ENCODE peak calls at places on chromosome 18, in ten cellular contexts. One of them, this sample, is unnamed.

GRCh38 chr18:51059969-51060368 is 30.0 kb downstream of the SMAD4 start:
- DNase-seq in stimulated activated CD8-positive, alpha-beta memory T cell treated with anti-CD3 and anti-CD28 coated beads, Interleukin-4, amount 100 ng/mL, for 4 hours: no peak
- DNase-seq in stimulated activated CD4-positive, alpha-beta T cell treated with anti-CD3 and anti-CD28 coated beads, Interleukin-1b, Interleukin-23, amount 100 ng/mL, for 24 hours: no peak
- DNase-seq in EL: no peak
- DNase-seq in HCT116: no peak
- DNase-seq in HCEC 1CT: no peak
- DNase-seq in thyroid gland: no peak
- DNase-seq in activated CD4-positive, CD25-positive, alpha-beta regulatory T cell: no peak
- DNase-seq in LoVo: no peak
- DNase-seq in mesendoderm: no peak
- DNase-seq in this sample: no peak

GRCh38 chr18:35378206-35378795 is 1.2 kb upstream of the ZNF396 start:
- DNase-seq in stimulated activated CD8-positive, alpha-beta memory T cell treated with anti-CD3 and anti-CD28 coated beads, Interleukin-4, amount 100 ng/mL, for 4 hours: no peak
- DNase-seq in stimulated activated CD4-positive, alpha-beta T cell treated with anti-CD3 and anti-CD28 coated beads, Interleukin-1b, Interleukin-23, amount 100 ng/mL, for 24 hours: no peak
- DNase-seq in EL: peak
- DNase-seq in HCT116: no peak
- DNase-seq in HCEC 1CT: peak
- DNase-seq in thyroid gland: no peak
- DNase-seq in activated CD4-positive, CD25-positive, alpha-beta regulatory T cell: no peak
- DNase-seq in LoVo: no peak
- DNase-seq in mesendoderm: peak
- DNase-seq in this sample: peak

GRCh38 chr18:79772108-79772864 is 25.5 kb upstream of the KCNG2 start:
- DNase-seq in stimulated activated CD8-positive, alpha-beta memory T cell treated with anti-CD3 and anti-CD28 coated beads, Interleukin-4, amount 100 ng/mL, for 4 hours: no peak
- DNase-seq in stimulated activated CD4-positive, alpha-beta T cell treated with anti-CD3 and anti-CD28 coated beads, Interleukin-1b, Interleukin-23, amount 100 ng/mL, for 24 hours: no peak
- DNase-seq in EL: no peak
- DNase-seq in HCT116: no peak
- DNase-seq in HCEC 1CT: no peak
- DNase-seq in thyroid gland: no peak
- DNase-seq in activated CD4-positive, CD25-positive, alpha-beta regulatory T cell: no peak
- DNase-seq in LoVo: no peak
- DNase-seq in mesendoderm: no peak
- DNase-seq in this sample: no peak

GRCh38 chr18:49788327-49788908 is 24.9 kb downstream of the ACAA2 start:
- DNase-seq in stimulated activated CD8-positive, alpha-beta memory T cell treated with anti-CD3 and anti-CD28 coated beads, Interleukin-4, amount 100 ng/mL, for 4 hours: no peak
- DNase-seq in stimulated activated CD4-positive, alpha-beta T cell treated with anti-CD3 and anti-CD28 coated beads, Interleukin-1b, Interleukin-23, amount 100 ng/mL, for 24 hours: no peak
- DNase-seq in EL: peak
- DNase-seq in HCT116: no peak
- DNase-seq in HCEC 1CT: no peak
- DNase-seq in thyroid gland: no peak
- DNase-seq in activated CD4-positive, CD25-positive, alpha-beta regulatory T cell: no peak
- DNase-seq in LoVo: peak
- DNase-seq in mesendoderm: no peak
- DNase-seq in this sample: no peak

GRCh38 chr18:48660346-48661228 is 121.8 kb downstream of the CTIF start:
- DNase-seq in stimulated activated CD8-positive, alpha-beta memory T cell treated with anti-CD3 and anti-CD28 coated beads, Interleukin-4, amount 100 ng/mL, for 4 hours: no peak
- DNase-seq in stimulated activated CD4-positive, alpha-beta T cell treated with anti-CD3 and anti-CD28 coated beads, Interleukin-1b, Interleukin-23, amount 100 ng/mL, for 24 hours: no peak
- DNase-seq in EL: no peak
- DNase-seq in HCT116: no peak
- DNase-seq in HCEC 1CT: no peak
- DNase-seq in thyroid gland: no peak
- DNase-seq in activated CD4-positive, CD25-positive, alpha-beta regulatory T cell: no peak
- DNase-seq in LoVo: no peak
- DNase-seq in mesendoderm: no peak
- DNase-seq in this sample: no peak

GRCh38 chr18:3441290-3441689 is 8.7 kb upstream of the TGIF1 start:
- DNase-seq in stimulated activated CD8-positive, alpha-beta memory T cell treated with anti-CD3 and anti-CD28 coated beads, Interleukin-4, amount 100 ng/mL, for 4 hours: no peak
- DNase-seq in stimulated activated CD4-positive, alpha-beta T cell treated with anti-CD3 and anti-CD28 coated beads, Interleukin-1b, Interleukin-23, amount 100 ng/mL, for 24 hours: no peak
- DNase-seq in EL: peak
- DNase-seq in HCT116: no peak
- DNase-seq in HCEC 1CT: peak
- DNase-seq in thyroid gland: peak
- DNase-seq in activated CD4-positive, CD25-positive, alpha-beta regulatory T cell: no peak
- DNase-seq in LoVo: no peak
- DNase-seq in mesendoderm: peak
- DNase-seq in this sample: no peak

GRCh38 chr18:12726774-12727550 is 24.1 kb downstream of the PSMG2 start:
- DNase-seq in stimulated activated CD8-positive, alpha-beta memory T cell treated with anti-CD3 and anti-CD28 coated beads, Interleukin-4, amount 100 ng/mL, for 4 hours: no peak
- DNase-seq in stimulated activated CD4-positive, alpha-beta T cell treated with anti-CD3 and anti-CD28 coated beads, Interleukin-1b, Interleukin-23, amount 100 ng/mL, for 24 hours: peak
- DNase-seq in EL: peak
- DNase-seq in HCT116: peak
- DNase-seq in HCEC 1CT: peak
- DNase-seq in thyroid gland: peak
- DNase-seq in activated CD4-positive, CD25-positive, alpha-beta regulatory T cell: peak
- DNase-seq in LoVo: peak
- DNase-seq in mesendoderm: peak
- DNase-seq in this sample: no peak

GRCh38 chr18:67589325-67589724 is 72.8 kb upstream of the DSEL start:
- DNase-seq in stimulated activated CD8-positive, alpha-beta memory T cell treated with anti-CD3 and anti-CD28 coated beads, Interleukin-4, amount 100 ng/mL, for 4 hours: no peak
- DNase-seq in stimulated activated CD4-positive, alpha-beta T cell treated with anti-CD3 and anti-CD28 coated beads, Interleukin-1b, Interleukin-23, amount 100 ng/mL, for 24 hours: no peak
- DNase-seq in EL: peak
- DNase-seq in HCT116: no peak
- DNase-seq in HCEC 1CT: peak
- DNase-seq in thyroid gland: no peak
- DNase-seq in activated CD4-positive, CD25-positive, alpha-beta regulatory T cell: no peak
- DNase-seq in LoVo: no peak
- DNase-seq in mesendoderm: no peak
- DNase-seq in this sample: no peak

GRCh38 chr18:79851489-79851888 is 53.8 kb downstream of the KCNG2 start:
- DNase-seq in stimulated activated CD8-positive, alpha-beta memory T cell treated with anti-CD3 and anti-CD28 coated beads, Interleukin-4, amount 100 ng/mL, for 4 hours: no peak
- DNase-seq in stimulated activated CD4-positive, alpha-beta T cell treated with anti-CD3 and anti-CD28 coated beads, Interleukin-1b, Interleukin-23, amount 100 ng/mL, for 24 hours: no peak
- DNase-seq in EL: no peak
- DNase-seq in HCT116: no peak
- DNase-seq in HCEC 1CT: no peak
- DNase-seq in thyroid gland: no peak
- DNase-seq in activated CD4-positive, CD25-positive, alpha-beta regulatory T cell: no peak
- DNase-seq in LoVo: no peak
- DNase-seq in mesendoderm: no peak
- DNase-seq in this sample: no peak

GRCh38 chr18:67519582-67519981 is 3.1 kb upstream of the DSEL start:
- DNase-seq in stimulated activated CD8-positive, alpha-beta memory T cell treated with anti-CD3 and anti-CD28 coated beads, Interleukin-4, amount 100 ng/mL, for 4 hours: no peak
- DNase-seq in stimulated activated CD4-positive, alpha-beta T cell treated with anti-CD3 and anti-CD28 coated beads, Interleukin-1b, Interleukin-23, amount 100 ng/mL, for 24 hours: no peak
- DNase-seq in EL: peak
- DNase-seq in HCT116: no peak
- DNase-seq in HCEC 1CT: peak
- DNase-seq in thyroid gland: no peak
- DNase-seq in activated CD4-positive, CD25-positive, alpha-beta regulatory T cell: no peak
- DNase-seq in LoVo: no peak
- DNase-seq in mesendoderm: no peak
- DNase-seq in this sample: peak

GRCh38 chr18:79440728-79441127 is 45.0 kb downstream of the NFATC1 start:
- DNase-seq in stimulated activated CD8-positive, alpha-beta memory T cell treated with anti-CD3 and anti-CD28 coated beads, Interleukin-4, amount 100 ng/mL, for 4 hours: no peak
- DNase-seq in stimulated activated CD4-positive, alpha-beta T cell treated with anti-CD3 and anti-CD28 coated beads, Interleukin-1b, Interleukin-23, amount 100 ng/mL, for 24 hours: no peak
- DNase-seq in EL: no peak
- DNase-seq in HCT116: no peak
- DNase-seq in HCEC 1CT: no peak
- DNase-seq in thyroid gland: no peak
- DNase-seq in activated CD4-positive, CD25-positive, alpha-beta regulatory T cell: no peak
- DNase-seq in LoVo: no peak
- DNase-seq in mesendoderm: no peak
- DNase-seq in this sample: no peak

GRCh38 chr18:35756506-35757117 is 175.1 kb downstream of the GALNT1 start:
- DNase-seq in stimulated activated CD8-positive, alpha-beta memory T cell treated with anti-CD3 and anti-CD28 coated beads, Interleukin-4, amount 100 ng/mL, for 4 hours: no peak
- DNase-seq in stimulated activated CD4-positive, alpha-beta T cell treated with anti-CD3 and anti-CD28 coated beads, Interleukin-1b, Interleukin-23, amount 100 ng/mL, for 24 hours: peak
- DNase-seq in EL: peak
- DNase-seq in HCT116: peak
- DNase-seq in HCEC 1CT: peak
- DNase-seq in thyroid gland: peak
- DNase-seq in activated CD4-positive, CD25-positive, alpha-beta regulatory T cell: peak
- DNase-seq in LoVo: peak
- DNase-seq in mesendoderm: peak
- DNase-seq in this sample: no peak

GRCh38 chr18:48826806-48827205 is 124.0 kb downstream of the SMAD7 start:
- DNase-seq in stimulated activated CD8-positive, alpha-beta memory T cell treated with anti-CD3 and anti-CD28 coated beads, Interleukin-4, amount 100 ng/mL, for 4 hours: no peak
- DNase-seq in stimulated activated CD4-positive, alpha-beta T cell treated with anti-CD3 and anti-CD28 coated beads, Interleukin-1b, Interleukin-23, amount 100 ng/mL, for 24 hours: no peak
- DNase-seq in EL: no peak
- DNase-seq in HCT116: no peak
- DNase-seq in HCEC 1CT: no peak
- DNase-seq in thyroid gland: no peak
- DNase-seq in activated CD4-positive, CD25-positive, alpha-beta regulatory T cell: no peak
- DNase-seq in LoVo: no peak
- DNase-seq in mesendoderm: no peak
- DNase-seq in this sample: no peak

GRCh38 chr18:47172476-47172875 is 3.7 kb downstream of the IER3IP1 start:
- DNase-seq in stimulated activated CD8-positive, alpha-beta memory T cell treated with anti-CD3 and anti-CD28 coated beads, Interleukin-4, amount 100 ng/mL, for 4 hours: no peak
- DNase-seq in stimulated activated CD4-positive, alpha-beta T cell treated with anti-CD3 and anti-CD28 coated beads, Interleukin-1b, Interleukin-23, amount 100 ng/mL, for 24 hours: no peak
- DNase-seq in EL: no peak
- DNase-seq in HCT116: no peak
- DNase-seq in HCEC 1CT: no peak
- DNase-seq in thyroid gland: no peak
- DNase-seq in activated CD4-positive, CD25-positive, alpha-beta regulatory T cell: no peak
- DNase-seq in LoVo: no peak
- DNase-seq in mesendoderm: no peak
- DNase-seq in this sample: no peak

GRCh38 chr18:46481048-46481846 is 175.8 kb downstream of the LOXHD1 start:
- DNase-seq in stimulated activated CD8-positive, alpha-beta memory T cell treated with anti-CD3 and anti-CD28 coated beads, Interleukin-4, amount 100 ng/mL, for 4 hours: no peak
- DNase-seq in stimulated activated CD4-positive, alpha-beta T cell treated with anti-CD3 and anti-CD28 coated beads, Interleukin-1b, Interleukin-23, amount 100 ng/mL, for 24 hours: peak
- DNase-seq in EL: peak
- DNase-seq in HCT116: peak
- DNase-seq in HCEC 1CT: peak
- DNase-seq in thyroid gland: peak
- DNase-seq in activated CD4-positive, CD25-positive, alpha-beta regulatory T cell: peak
- DNase-seq in LoVo: peak
- DNase-seq in mesendoderm: peak
- DNase-seq in this sample: peak

GRCh38 chr18:77207540-77207939 is 42.1 kb upstream of the GALR1 start:
- DNase-seq in stimulated activated CD8-positive, alpha-beta memory T cell treated with anti-CD3 and anti-CD28 coated beads, Interleukin-4, amount 100 ng/mL, for 4 hours: no peak
- DNase-seq in stimulated activated CD4-positive, alpha-beta T cell treated with anti-CD3 and anti-CD28 coated beads, Interleukin-1b, Interleukin-23, amount 100 ng/mL, for 24 hours: no peak
- DNase-seq in EL: peak
- DNase-seq in HCT116: peak
- DNase-seq in HCEC 1CT: peak
- DNase-seq in thyroid gland: peak
- DNase-seq in activated CD4-positive, CD25-positive, alpha-beta regulatory T cell: peak
- DNase-seq in LoVo: peak
- DNase-seq in mesendoderm: peak
- DNase-seq in this sample: peak

GRCh38 chr18:31100598-31101147 is 1.5 kb downstream of the DSC2 start:
- DNase-seq in stimulated activated CD8-positive, alpha-beta memory T cell treated with anti-CD3 and anti-CD28 coated beads, Interleukin-4, amount 100 ng/mL, for 4 hours: no peak
- DNase-seq in stimulated activated CD4-positive, alpha-beta T cell treated with anti-CD3 and anti-CD28 coated beads, Interleukin-1b, Interleukin-23, amount 100 ng/mL, for 24 hours: no peak
- DNase-seq in EL: no peak
- DNase-seq in HCT116: no peak
- DNase-seq in HCEC 1CT: no peak
- DNase-seq in thyroid gland: peak
- DNase-seq in activated CD4-positive, CD25-positive, alpha-beta regulatory T cell: no peak
- DNase-seq in LoVo: peak
- DNase-seq in mesendoderm: peak
- DNase-seq in this sample: no peak

GRCh38 chr18:36769611-36770314 is 59.0 kb downstream of the TPGS2 start:
- DNase-seq in stimulated activated CD8-positive, alpha-beta memory T cell treated with anti-CD3 and anti-CD28 coated beads, Interleukin-4, amount 100 ng/mL, for 4 hours: no peak
- DNase-seq in stimulated activated CD4-positive, alpha-beta T cell treated with anti-CD3 and anti-CD28 coated beads, Interleukin-1b, Interleukin-23, amount 100 ng/mL, for 24 hours: no peak
- DNase-seq in EL: no peak
- DNase-seq in HCT116: peak
- DNase-seq in HCEC 1CT: no peak
- DNase-seq in thyroid gland: peak
- DNase-seq in activated CD4-positive, CD25-positive, alpha-beta regulatory T cell: no peak
- DNase-seq in LoVo: no peak
- DNase-seq in mesendoderm: peak
- DNase-seq in this sample: no peak

GRCh38 chr18:49907346-49907929 is 94.1 kb upstream of the ACAA2 start:
- DNase-seq in stimulated activated CD8-positive, alpha-beta memory T cell treated with anti-CD3 and anti-CD28 coated beads, Interleukin-4, amount 100 ng/mL, for 4 hours: no peak
- DNase-seq in stimulated activated CD4-positive, alpha-beta T cell treated with anti-CD3 and anti-CD28 coated beads, Interleukin-1b, Interleukin-23, amount 100 ng/mL, for 24 hours: no peak
- DNase-seq in EL: no peak
- DNase-seq in HCT116: no peak
- DNase-seq in HCEC 1CT: no peak
- DNase-seq in thyroid gland: peak
- DNase-seq in activated CD4-positive, CD25-positive, alpha-beta regulatory T cell: no peak
- DNase-seq in LoVo: no peak
- DNase-seq in mesendoderm: peak
- DNase-seq in this sample: peak

GRCh38 chr18:2515408-2515807 is 55.9 kb downstream of the METTL4 start:
- DNase-seq in stimulated activated CD8-positive, alpha-beta memory T cell treated with anti-CD3 and anti-CD28 coated beads, Interleukin-4, amount 100 ng/mL, for 4 hours: no peak
- DNase-seq in stimulated activated CD4-positive, alpha-beta T cell treated with anti-CD3 and anti-CD28 coated beads, Interleukin-1b, Interleukin-23, amount 100 ng/mL, for 24 hours: no peak
- DNase-seq in EL: peak
- DNase-seq in HCT116: peak
- DNase-seq in HCEC 1CT: peak
- DNase-seq in thyroid gland: no peak
- DNase-seq in activated CD4-positive, CD25-positive, alpha-beta regulatory T cell: no peak
- DNase-seq in LoVo: no peak
- DNase-seq in mesendoderm: no peak
- DNase-seq in this sample: no peak

GRCh38 chr18:46412831-46413371 is 244.1 kb downstream of the LOXHD1 start:
- DNase-seq in stimulated activated CD8-positive, alpha-beta memory T cell treated with anti-CD3 and anti-CD28 coated beads, Interleukin-4, amount 100 ng/mL, for 4 hours: no peak
- DNase-seq in stimulated activated CD4-positive, alpha-beta T cell treated with anti-CD3 and anti-CD28 coated beads, Interleukin-1b, Interleukin-23, amount 100 ng/mL, for 24 hours: no peak
- DNase-seq in EL: no peak
- DNase-seq in HCT116: no peak
- DNase-seq in HCEC 1CT: no peak
- DNase-seq in thyroid gland: peak
- DNase-seq in activated CD4-positive, CD25-positive, alpha-beta regulatory T cell: no peak
- DNase-seq in LoVo: no peak
- DNase-seq in mesendoderm: no peak
- DNase-seq in this sample: no peak

GRCh38 chr18:28177828-28178635 is 1.1 kb upstream of the CDH2 start:
- DNase-seq in stimulated activated CD8-positive, alpha-beta memory T cell treated with anti-CD3 and anti-CD28 coated beads, Interleukin-4, amount 100 ng/mL, for 4 hours: no peak
- DNase-seq in stimulated activated CD4-positive, alpha-beta T cell treated with anti-CD3 and anti-CD28 coated beads, Interleukin-1b, Interleukin-23, amount 100 ng/mL, for 24 hours: no peak
- DNase-seq in EL: peak
- DNase-seq in HCT116: no peak
- DNase-seq in HCEC 1CT: peak
- DNase-seq in thyroid gland: peak
- DNase-seq in activated CD4-positive, CD25-positive, alpha-beta regulatory T cell: no peak
- DNase-seq in LoVo: no peak
- DNase-seq in mesendoderm: peak
- DNase-seq in this sample: no peak

GRCh38 chr18:22563098-22563707 is 145.5 kb upstream of the CTAGE1 start:
- DNase-seq in stimulated activated CD8-positive, alpha-beta memory T cell treated with anti-CD3 and anti-CD28 coated beads, Interleukin-4, amount 100 ng/mL, for 4 hours: no peak
- DNase-seq in stimulated activated CD4-positive, alpha-beta T cell treated with anti-CD3 and anti-CD28 coated beads, Interleukin-1b, Interleukin-23, amount 100 ng/mL, for 24 hours: no peak
- DNase-seq in EL: peak
- DNase-seq in HCT116: peak
- DNase-seq in HCEC 1CT: peak
- DNase-seq in thyroid gland: peak
- DNase-seq in activated CD4-positive, CD25-positive, alpha-beta regulatory T cell: no peak
- DNase-seq in LoVo: peak
- DNase-seq in mesendoderm: peak
- DNase-seq in this sample: peak

GRCh38 chr18:159037-159652 is 788 bp downstream of the USP14 start:
- DNase-seq in stimulated activated CD8-positive, alpha-beta memory T cell treated with anti-CD3 and anti-CD28 coated beads, Interleukin-4, amount 100 ng/mL, for 4 hours: no peak
- DNase-seq in stimulated activated CD4-positive, alpha-beta T cell treated with anti-CD3 and anti-CD28 coated beads, Interleukin-1b, Interleukin-23, amount 100 ng/mL, for 24 hours: no peak
- DNase-seq in EL: peak
- DNase-seq in HCT116: no peak
- DNase-seq in HCEC 1CT: peak
- DNase-seq in thyroid gland: no peak
- DNase-seq in activated CD4-positive, CD25-positive, alpha-beta regulatory T cell: no peak
- DNase-seq in LoVo: peak
- DNase-seq in mesendoderm: peak
- DNase-seq in this sample: no peak

GRCh38 chr18:54269924-54270844 is 867 bp downstream of the POLI start:
- DNase-seq in stimulated activated CD8-positive, alpha-beta memory T cell treated with anti-CD3 and anti-CD28 coated beads, Interleukin-4, amount 100 ng/mL, for 4 hours: peak
- DNase-seq in stimulated activated CD4-positive, alpha-beta T cell treated with anti-CD3 and anti-CD28 coated beads, Interleukin-1b, Interleukin-23, amount 100 ng/mL, for 24 hours: peak
- DNase-seq in EL: peak
- DNase-seq in HCT116: peak
- DNase-seq in HCEC 1CT: peak
- DNase-seq in thyroid gland: peak
- DNase-seq in activated CD4-positive, CD25-positive, alpha-beta regulatory T cell: peak
- DNase-seq in LoVo: peak
- DNase-seq in mesendoderm: peak
- DNase-seq in this sample: no peak

GRCh38 chr18:45658756-45659155 is 43.5 kb downstream of the SLC14A2 start:
- DNase-seq in stimulated activated CD8-positive, alpha-beta memory T cell treated with anti-CD3 and anti-CD28 coated beads, Interleukin-4, amount 100 ng/mL, for 4 hours: no peak
- DNase-seq in stimulated activated CD4-positive, alpha-beta T cell treated with anti-CD3 and anti-CD28 coated beads, Interleukin-1b, Interleukin-23, amount 100 ng/mL, for 24 hours: no peak
- DNase-seq in EL: peak
- DNase-seq in HCT116: no peak
- DNase-seq in HCEC 1CT: peak
- DNase-seq in thyroid gland: peak
- DNase-seq in activated CD4-positive, CD25-positive, alpha-beta regulatory T cell: no peak
- DNase-seq in LoVo: no peak
- DNase-seq in mesendoderm: no peak
- DNase-seq in this sample: no peak

GRCh38 chr18:44943201-44943881 is 262.7 kb downstream of the SETBP1 start:
- DNase-seq in stimulated activated CD8-positive, alpha-beta memory T cell treated with anti-CD3 and anti-CD28 coated beads, Interleukin-4, amount 100 ng/mL, for 4 hours: no peak
- DNase-seq in stimulated activated CD4-positive, alpha-beta T cell treated with anti-CD3 and anti-CD28 coated beads, Interleukin-1b, Interleukin-23, amount 100 ng/mL, for 24 hours: no peak
- DNase-seq in EL: peak
- DNase-seq in HCT116: no peak
- DNase-seq in HCEC 1CT: no peak
- DNase-seq in thyroid gland: peak
- DNase-seq in activated CD4-positive, CD25-positive, alpha-beta regulatory T cell: no peak
- DNase-seq in LoVo: no peak
- DNase-seq in mesendoderm: peak
- DNase-seq in this sample: no peak

GRCh38 chr18:57436193-57436964 is 1.2 kb downstream of the ONECUT2 start:
- DNase-seq in stimulated activated CD8-positive, alpha-beta memory T cell treated with anti-CD3 and anti-CD28 coated beads, Interleukin-4, amount 100 ng/mL, for 4 hours: no peak
- DNase-seq in stimulated activated CD4-positive, alpha-beta T cell treated with anti-CD3 and anti-CD28 coated beads, Interleukin-1b, Interleukin-23, amount 100 ng/mL, for 24 hours: no peak
- DNase-seq in EL: no peak
- DNase-seq in HCT116: no peak
- DNase-seq in HCEC 1CT: no peak
- DNase-seq in thyroid gland: no peak
- DNase-seq in activated CD4-positive, CD25-positive, alpha-beta regulatory T cell: no peak
- DNase-seq in LoVo: no peak
- DNase-seq in mesendoderm: peak
- DNase-seq in this sample: no peak

This sample was measured in retinal pigment epithelial cell.